ENCODE peak calls at places on chromosome 3, in seven cellular contexts. One of them, this sample, is unnamed.

GRCh38 chr3:40985195-40985594 is 214.1 kb upstream of the CTNNB1 start:
- DNase-seq in IMR-90: no peak
- DNase-seq in mesendoderm: peak; percentile 76
- DNase-seq in trophoblast cell: peak; percentile 77
- DNase-seq in neuronal stem cell: no peak
- DNase-seq in H9: no peak
- DNase-seq in H1: no peak
- DNase-seq in this sample: no peak

GRCh38 chr3:172564499-172564898 is 41.3 kb upstream of the TNFSF10 start:
- DNase-seq in IMR-90: no peak
- DNase-seq in mesendoderm: no peak
- DNase-seq in trophoblast cell: no peak
- DNase-seq in neuronal stem cell: no peak
- DNase-seq in H9: no peak
- DNase-seq in H1: no peak
- DNase-seq in this sample: no peak

GRCh38 chr3:153448146-153448870 is 286.3 kb downstream of the RAP2B start:
- DNase-seq in IMR-90: no peak
- DNase-seq in mesendoderm: no peak
- DNase-seq in trophoblast cell: no peak
- DNase-seq in neuronal stem cell: no peak
- DNase-seq in H9: no peak
- DNase-seq in H1: no peak
- DNase-seq in this sample: no peak

GRCh38 chr3:67947808-67948508 is 293.5 kb upstream of the SUCLG2 start:
- DNase-seq in IMR-90: no peak
- DNase-seq in mesendoderm: peak; percentile 89
- DNase-seq in trophoblast cell: no peak
- DNase-seq in neuronal stem cell: peak; percentile 1
- DNase-seq in H9: peak; percentile 91
- DNase-seq in H1: peak; percentile 48
- DNase-seq in this sample: peak; percentile 15

GRCh38 chr3:158314426-158315357 is 204.8 kb downstream of the RSRC1 start:
- DNase-seq in IMR-90: no peak
- DNase-seq in mesendoderm: no peak
- DNase-seq in trophoblast cell: no peak
- DNase-seq in neuronal stem cell: no peak
- DNase-seq in H9: no peak
- DNase-seq in H1: no peak
- DNase-seq in this sample: no peak

GRCh38 chr3:156677120-156677479 is 2.7 kb downstream of the TIPARP start:
- DNase-seq in IMR-90: no peak
- DNase-seq in mesendoderm: no peak
- DNase-seq in trophoblast cell: no peak
- DNase-seq in neuronal stem cell: no peak
- DNase-seq in H9: no peak
- DNase-seq in H1: no peak
- DNase-seq in this sample: peak; percentile 48

GRCh38 chr3:43405888-43406636 is 119.7 kb downstream of the SNRK start:
- DNase-seq in IMR-90: peak; percentile 92
- DNase-seq in mesendoderm: no peak
- DNase-seq in trophoblast cell: no peak
- DNase-seq in neuronal stem cell: no peak
- DNase-seq in H9: no peak
- DNase-seq in H1: no peak
- DNase-seq in this sample: peak; percentile 83

GRCh38 chr3:45988100-45988761 is 7.4 kb downstream of the FYCO1 start:
- DNase-seq in IMR-90: no peak
- DNase-seq in mesendoderm: no peak
- DNase-seq in trophoblast cell: no peak
- DNase-seq in neuronal stem cell: no peak
- DNase-seq in H9: no peak
- DNase-seq in H1: no peak
- DNase-seq in this sample: no peak

GRCh38 chr3:115961390-115961789 is 338.1 kb downstream of the GAP43 start:
- DNase-seq in IMR-90: no peak
- DNase-seq in mesendoderm: no peak
- DNase-seq in trophoblast cell: no peak
- DNase-seq in neuronal stem cell: no peak
- DNase-seq in H9: no peak
- DNase-seq in H1: no peak
- DNase-seq in this sample: no peak

GRCh38 chr3:128463354-128463753 is 3.3 kb downstream of the DNAJB8 start:
- DNase-seq in IMR-90: no peak
- DNase-seq in mesendoderm: no peak
- DNase-seq in trophoblast cell: no peak
- DNase-seq in neuronal stem cell: no peak
- DNase-seq in H9: no peak
- DNase-seq in H1: no peak
- DNase-seq in this sample: no peak

GRCh38 chr3:190178779-190179178 is 58.1 kb upstream of the P3H2 start:
- DNase-seq in IMR-90: no peak
- DNase-seq in mesendoderm: no peak
- DNase-seq in trophoblast cell: no peak
- DNase-seq in neuronal stem cell: no peak
- DNase-seq in H9: no peak
- DNase-seq in H1: no peak
- DNase-seq in this sample: no peak

GRCh38 chr3:181105636-181106035 is 116.1 kb upstream of the DNAJC19 start:
- DNase-seq in IMR-90: no peak
- DNase-seq in mesendoderm: peak; percentile 70
- DNase-seq in trophoblast cell: no peak
- DNase-seq in neuronal stem cell: no peak
- DNase-seq in H9: no peak
- DNase-seq in H1: no peak
- DNase-seq in this sample: no peak

GRCh38 chr3:146160233-146160963 is 586 bp downstream of the PLOD2 start:
- DNase-seq in IMR-90: peak; percentile 79
- DNase-seq in mesendoderm: peak; percentile 97
- DNase-seq in trophoblast cell: peak; percentile 48
- DNase-seq in neuronal stem cell: peak; percentile 61
- DNase-seq in H9: peak; percentile 85
- DNase-seq in H1: peak; percentile 71
- DNase-seq in this sample: peak; percentile 84

GRCh38 chr3:189394599-189395121 is 222.9 kb downstream of the TPRG1 start:
- DNase-seq in IMR-90: no peak
- DNase-seq in mesendoderm: no peak
- DNase-seq in trophoblast cell: no peak
- DNase-seq in neuronal stem cell: no peak
- DNase-seq in H9: no peak
- DNase-seq in H1: no peak
- DNase-seq in this sample: no peak

GRCh38 chr3:190902292-190902691 is 39.8 kb upstream of the GMNC start:
- DNase-seq in IMR-90: no peak
- DNase-seq in mesendoderm: no peak
- DNase-seq in trophoblast cell: no peak
- DNase-seq in neuronal stem cell: no peak
- DNase-seq in H9: no peak
- DNase-seq in H1: no peak
- DNase-seq in this sample: no peak

GRCh38 chr3:184914628-184915027 is 102.7 kb downstream of the VPS8 start:
- DNase-seq in IMR-90: peak; percentile 68
- DNase-seq in mesendoderm: no peak
- DNase-seq in trophoblast cell: no peak
- DNase-seq in neuronal stem cell: no peak
- DNase-seq in H9: no peak
- DNase-seq in H1: no peak
- DNase-seq in this sample: no peak

GRCh38 chr3:193593666-193594025 is 638 bp downstream of the OPA1 start:
- DNase-seq in IMR-90: peak; percentile 36
- DNase-seq in mesendoderm: peak; percentile 57
- DNase-seq in trophoblast cell: peak; percentile 40
- DNase-seq in neuronal stem cell: peak; percentile 14
- DNase-seq in H9: no peak
- DNase-seq in H1: no peak
- DNase-seq in this sample: peak; percentile 64

GRCh38 chr3:72746412-72747411 is 101.5 kb downstream of the SHQ1 start:
- DNase-seq in IMR-90: peak; percentile 60
- DNase-seq in mesendoderm: no peak
- DNase-seq in trophoblast cell: no peak
- DNase-seq in neuronal stem cell: no peak
- DNase-seq in H9: no peak
- DNase-seq in H1: no peak
- DNase-seq in this sample: peak; percentile 27

GRCh38 chr3:71269896-71270295 is 313.6 kb downstream of the FOXP1 start:
- DNase-seq in IMR-90: no peak
- DNase-seq in mesendoderm: no peak
- DNase-seq in trophoblast cell: no peak
- DNase-seq in neuronal stem cell: no peak
- DNase-seq in H9: no peak
- DNase-seq in H1: no peak
- DNase-seq in this sample: no peak

GRCh38 chr3:53677406-53677805 is 168.8 kb downstream of the CHDH start:
- DNase-seq in IMR-90: no peak
- DNase-seq in mesendoderm: no peak
- DNase-seq in trophoblast cell: no peak
- DNase-seq in neuronal stem cell: no peak
- DNase-seq in H9: no peak
- DNase-seq in H1: no peak
- DNase-seq in this sample: no peak

GRCh38 chr3:39752019-39752637 is 57.3 kb upstream of the MYRIP start:
- DNase-seq in IMR-90: no peak
- DNase-seq in mesendoderm: peak; percentile 26
- DNase-seq in trophoblast cell: no peak
- DNase-seq in neuronal stem cell: no peak
- DNase-seq in H9: no peak
- DNase-seq in H1: no peak
- DNase-seq in this sample: no peak

GRCh38 chr3:39748002-39748401 is 61.4 kb upstream of the MYRIP start:
- DNase-seq in IMR-90: no peak
- DNase-seq in mesendoderm: no peak
- DNase-seq in trophoblast cell: no peak
- DNase-seq in neuronal stem cell: no peak
- DNase-seq in H9: no peak
- DNase-seq in H1: no peak
- DNase-seq in this sample: no peak

GRCh38 chr3:39753361-39753760 is 56.0 kb upstream of the MYRIP start:
- DNase-seq in IMR-90: no peak
- DNase-seq in mesendoderm: no peak
- DNase-seq in trophoblast cell: no peak
- DNase-seq in neuronal stem cell: no peak
- DNase-seq in H9: no peak
- DNase-seq in H1: no peak
- DNase-seq in this sample: no peak

GRCh38 chr3:39752751-39753150 is 56.7 kb upstream of the MYRIP start:
- DNase-seq in IMR-90: no peak
- DNase-seq in mesendoderm: peak; percentile 78
- DNase-seq in trophoblast cell: no peak
- DNase-seq in neuronal stem cell: no peak
- DNase-seq in H9: no peak
- DNase-seq in H1: no peak
- DNase-seq in this sample: no peak

DNA sequence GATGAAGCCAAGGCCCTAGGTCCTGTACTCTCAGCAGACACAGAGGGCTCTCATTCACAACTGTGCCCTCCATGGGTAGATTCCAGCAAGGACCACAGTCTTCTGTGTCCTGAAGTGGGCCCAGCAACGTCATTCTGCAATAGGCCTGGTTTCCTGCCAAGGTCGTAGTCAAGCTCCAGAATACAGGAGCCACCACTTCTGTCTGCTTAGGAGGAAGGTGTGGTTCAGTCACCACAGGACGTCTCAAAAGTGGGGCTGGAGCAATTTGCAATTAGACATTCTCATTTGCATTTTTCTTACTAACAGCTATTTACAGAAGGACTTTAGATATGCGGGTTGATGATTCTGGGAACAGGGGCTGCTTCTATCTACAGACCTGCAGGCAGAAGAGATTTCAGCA is 58.7 kb upstream of the MYRIP start:
- DNase-seq in IMR-90: no peak
- DNase-seq in mesendoderm: peak; percentile 81
- DNase-seq in trophoblast cell: no peak
- DNase-seq in neuronal stem cell: no peak
- DNase-seq in H9: no peak
- DNase-seq in H1: no peak
- DNase-seq in this sample: no peak
- H3K9ac ChIP-seq in IMR-90: no peak overlapping the region
- H3K9ac ChIP-seq in mesendoderm: no peak overlapping the region
- H3K9ac ChIP-seq in trophoblast cell: no peak overlapping the region
- H3K9ac ChIP-seq in neuronal stem cell: no peak overlapping the region
- H3K9ac ChIP-seq in H9: no peak overlapping the region
- H3K9ac ChIP-seq in H1: no peak overlapping the region
- H3K9ac ChIP-seq in this sample: no peak overlapping the region

GRCh38 chr3:139325551-139325950 is 18.3 kb upstream of the MRPS22 start:
- DNase-seq in IMR-90: no peak
- DNase-seq in mesendoderm: no peak
- DNase-seq in trophoblast cell: no peak
- DNase-seq in neuronal stem cell: no peak
- DNase-seq in H9: no peak
- DNase-seq in H1: no peak
- DNase-seq in this sample: no peak
- H3K18ac ChIP-seq in IMR-90: no peak overlapping the region
- H3K18ac ChIP-seq in mesendoderm: no peak overlapping the region
- H3K18ac ChIP-seq in trophoblast cell: no peak overlapping the region
- H3K18ac ChIP-seq in neuronal stem cell: peak overlapping the region; percentile 44
- H3K18ac ChIP-seq in H9: no peak overlapping the region
- H3K18ac ChIP-seq in H1: no peak overlapping the region
- H3K18ac ChIP-seq in this sample: no peak overlapping the region

GRCh38 chr3:152319256-152319655 is 50.5 kb downstream of the MBNL1 start:
- DNase-seq in IMR-90: no peak
- DNase-seq in mesendoderm: no peak
- DNase-seq in trophoblast cell: no peak
- DNase-seq in neuronal stem cell: no peak
- DNase-seq in H9: no peak
- DNase-seq in H1: no peak
- DNase-seq in this sample: no peak
- H2AK5ac ChIP-seq in IMR-90: no peak overlapping the region
- H2AK5ac ChIP-seq in mesendoderm: no peak overlapping the region
- H2AK5ac ChIP-seq in trophoblast cell: no peak overlapping the region
- H2AK5ac ChIP-seq in neuronal stem cell: no peak overlapping the region
- H2AK5ac ChIP-seq in H9: no peak overlapping the region
- H2AK5ac ChIP-seq in H1: no peak overlapping the region
- H2AK5ac ChIP-seq in this sample: no peak overlapping the region

GRCh38 chr3:112639451-112640332 is 1.3 kb downstream of the CCDC80 start:
- DNase-seq in IMR-90: no peak
- DNase-seq in mesendoderm: no peak
- DNase-seq in trophoblast cell: no peak
- DNase-seq in neuronal stem cell: no peak
- DNase-seq in H9: no peak
- DNase-seq in H1: no peak
- DNase-seq in this sample: no peak
- H3K9ac ChIP-seq in IMR-90: peak overlapping the region; percentile 99
- H3K9ac ChIP-seq in mesendoderm: no peak overlapping the region
- H3K9ac ChIP-seq in trophoblast cell: peak overlapping the region; percentile 64
- H3K9ac ChIP-seq in neuronal stem cell: no peak overlapping the region
- H3K9ac ChIP-seq in H9: no peak overlapping the region
- H3K9ac ChIP-seq in H1: no peak overlapping the region
- H3K9ac ChIP-seq in this sample: peak overlapping the region; percentile 99